ENCODE peak calls at places on chromosomes 3 and 15, in seven cellular contexts. F is mesendoderm, M is H9, X is mesenchymal stem cell, L is H1, Q is IMR-90, H is trophoblast cell. O is an unnamed sample.

GRCh38 chr3:79250746-79251145 is 517.1 kb downstream of the ROBO1 start:
- DNase-seq in F (no peak), M (no peak), X (no peak), L (no peak), Q (no peak), H (no peak), O (no peak)

GRCh38 chr3:42491876-42492507 is 10.5 kb upstream of the VIPR1 start:
- DNase-seq in F (no peak), M (peak; percentile 12), X (no peak), L (no peak), Q (no peak), H (no peak), O (no peak)

GRCh38 chr3:42117175-42118008 is 26.2 kb downstream of the TRAK1 start:
- DNase-seq in F (peak; percentile 69), M (peak; percentile 77), X (peak; percentile 70), L (peak; percentile 59), Q (peak; percentile 75), H (peak; percentile 66), O (no peak)

GRCh38 chr15:100810831-100811230 is 68.8 kb upstream of the ALDH1A3 start:
- DNase-seq in F (no peak), M (no peak), X (no peak), L (no peak), Q (no peak), H (no peak), O (no peak)

GRCh38 chr15:89776274-89777072 is at the start of gene MESP2:
- DNase-seq in F (peak; percentile 93), M (peak; percentile 94), X (peak; percentile 85), L (peak; percentile 90), Q (peak; percentile 65), H (peak; percentile 93), O (peak; percentile 77)

GRCh38 chr3:66639794-66640356 is 139.1 kb upstream of the LRIG1 start:
- DNase-seq in F (no peak), M (no peak), X (peak; percentile 20), L (no peak), Q (peak; percentile 45), H (peak; percentile 72), O (no peak)

GRCh38 chr15:60757831-60758570 is 279.1 kb upstream of the ICE2 start:
- DNase-seq in F (no peak), M (no peak), X (no peak), L (no peak), Q (no peak), H (no peak), O (no peak)

GRCh38 chr3:3628676-3629328 is 170.4 kb upstream of the LRRN1 start:
- DNase-seq in F (no peak), M (no peak), X (no peak), L (no peak), Q (no peak), H (no peak), O (no peak)

GRCh38 chr3:27861047-27862036 is 139.2 kb upstream of the EOMES start:
- DNase-seq in F (peak; percentile 27), M (no peak), X (no peak), L (no peak), Q (no peak), H (no peak), O (no peak)

GRCh38 chr15:52021128-52021671 is 2.2 kb downstream of the MAPK6 start:
- DNase-seq in F (peak; percentile 80), M (no peak), X (peak; percentile 95), L (no peak), Q (peak; percentile 97), H (peak; percentile 73), O (no peak)

GRCh38 chr3:9422712-9423424 is 25.5 kb downstream of the SETD5 start:
- DNase-seq in F (peak; percentile 85), M (peak; percentile 36), X (peak; percentile 96), L (no peak), Q (peak; percentile 98), H (peak; percentile 59), O (peak; percentile 49)

DNA sequence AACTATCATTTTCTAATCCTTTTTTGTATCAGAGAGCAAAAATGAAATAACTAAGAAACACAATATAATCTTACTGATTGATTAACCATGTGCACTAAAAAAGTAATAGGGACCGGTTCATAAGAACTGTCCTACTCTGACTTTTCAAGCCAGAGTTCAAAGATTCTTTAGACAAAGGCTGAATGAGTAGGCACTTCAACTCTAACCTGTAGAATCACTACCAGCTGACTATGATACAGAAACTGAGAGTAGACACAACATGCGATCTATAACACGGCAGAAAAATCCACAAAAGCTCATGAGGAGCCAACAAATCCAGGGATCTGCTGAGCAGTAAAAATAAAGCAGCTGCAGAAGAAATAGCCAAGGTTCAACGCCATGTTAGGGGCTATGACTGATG is 8.9 kb downstream of the COPB2 start:
- DNase-seq in F (no peak), M (no peak), X (no peak), L (no peak), Q (no peak), H (no peak), O (no peak)
- H3K4ac ChIP-seq in F (no peak overlapping the region), M (no peak overlapping the region), X (no peak overlapping the region), L (no peak overlapping the region), Q (no peak overlapping the region), H (peak overlapping the region; percentile 46), O (no peak overlapping the region)

GRCh38 chr3:184602406-184603155 is 41.0 kb downstream of the EPHB3 start:
- DNase-seq in F (peak; percentile 75), M (peak; percentile 46), X (peak; percentile 34), L (peak; percentile 66), Q (no peak), H (no peak), O (no peak)

GRCh38 chr3:184600685-184601377 is 39.2 kb downstream of the EPHB3 start:
- DNase-seq in F (no peak), M (no peak), X (no peak), L (no peak), Q (no peak), H (no peak), O (no peak)

GRCh38 chr3:184604039-184604955 is 42.7 kb downstream of the EPHB3 start:
- DNase-seq in F (peak; percentile 94), M (peak; percentile 85), X (no peak), L (peak; percentile 65), Q (no peak), H (peak; percentile 32), O (no peak)

GRCh38 chr3:184603156-184604030 is 41.8 kb downstream of the EPHB3 start:
- DNase-seq in F (peak; percentile 90), M (no peak), X (no peak), L (no peak), Q (no peak), H (no peak), O (no peak)

GRCh38 chr3:184601576-184602405 is 40.2 kb downstream of the EPHB3 start:
- DNase-seq in F (no peak), M (no peak), X (no peak), L (no peak), Q (no peak), H (no peak), O (no peak)
- H3K4me1 ChIP-seq in F (peaks cover 10% of the 10 kb centered on the region), M (peaks cover 3% of the 10 kb centered on the region), X (peaks cover 23% of the 10 kb centered on the region), L (peaks cover 13% of the 10 kb centered on the region), Q (no peaks in the 10 kb centered on the region), H (peaks cover 31% of the 10 kb centered on the region), O (peaks cover 24% of the 10 kb centered on the region)

DNA sequence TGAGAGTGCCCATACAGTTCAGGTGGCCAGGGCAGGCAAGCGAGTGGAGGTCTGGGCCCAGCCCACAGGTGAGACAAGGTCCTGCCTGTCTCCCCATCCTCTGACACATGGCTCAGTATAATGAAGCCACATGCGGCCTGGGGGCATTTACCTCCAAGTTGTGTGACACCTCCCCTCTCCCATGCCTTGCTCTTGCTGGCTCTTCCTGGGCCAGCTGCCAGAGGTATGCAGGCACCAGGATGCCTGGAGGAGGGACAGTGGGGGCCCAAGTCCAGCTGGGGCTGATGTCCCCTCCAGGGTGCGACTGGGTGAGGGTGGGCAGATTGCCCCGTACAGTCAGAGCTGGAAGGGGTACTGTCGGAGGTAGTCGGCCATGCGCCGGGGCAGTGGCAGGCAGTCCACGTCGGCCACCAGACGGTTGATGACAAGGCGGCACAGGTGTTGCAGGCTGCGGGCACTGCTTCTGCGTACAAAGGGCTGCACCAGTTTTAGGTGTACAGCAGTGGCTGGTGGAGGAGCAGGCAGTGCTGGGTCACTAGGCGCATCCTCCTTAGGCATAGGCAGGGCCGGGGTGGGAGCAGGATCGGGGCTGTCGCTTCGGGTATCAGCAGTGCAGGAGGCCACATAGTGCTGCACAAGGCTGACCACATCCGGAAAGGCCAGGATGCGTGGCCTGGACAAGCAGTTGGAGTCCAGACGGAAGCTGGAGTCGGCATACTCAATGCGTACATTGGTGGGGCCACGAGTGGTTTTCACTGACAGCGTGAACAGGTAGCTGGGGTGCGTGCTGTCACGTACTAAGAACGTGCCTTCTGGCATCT is 4.1 kb downstream of the CISH start:
- DNase-seq in F (no peak), M (no peak), X (no peak), L (no peak), Q (no peak), H (no peak), O (no peak)
- H3K27ac ChIP-seq in F (no peak overlapping the region), M (no peak overlapping the region), X (no peak overlapping the region), L (no peak overlapping the region), Q (no peak overlapping the region), H (no peak overlapping the region), O (no peak overlapping the region)

GRCh38 chr3:142124243-142124642 is 25.1 kb downstream of the TFDP2 start:
- DNase-seq in F (no peak), M (no peak), X (no peak), L (no peak), Q (no peak), H (no peak), O (no peak)
- H3K4ac ChIP-seq in F (no peak overlapping the region), M (no peak overlapping the region), X (no peak overlapping the region), L (no peak overlapping the region), Q (no peak overlapping the region), H (no peak overlapping the region), O (no peak overlapping the region)

GRCh38 chr15:41950127-41950483 is 22.3 kb downstream of the EHD4 start:
- DNase-seq in F (peak; percentile 72), M (no peak), X (no peak), L (no peak), Q (no peak), H (no peak), O (no peak)

GRCh38 chr15:41950505-41950904 is 21.9 kb downstream of the EHD4 start:
- DNase-seq in F (no peak), M (no peak), X (peak; percentile 68), L (no peak), Q (peak; percentile 43), H (no peak), O (no peak)

GRCh38 chr15:41951571-41951970 is 20.8 kb downstream of the EHD4 start:
- DNase-seq in F (no peak), M (no peak), X (no peak), L (no peak), Q (no peak), H (no peak), O (no peak)

GRCh38 chr15:41948499-41948898 is 23.9 kb downstream of the EHD4 start:
- DNase-seq in F (no peak), M (no peak), X (no peak), L (no peak), Q (no peak), H (no peak), O (no peak)

DNA sequence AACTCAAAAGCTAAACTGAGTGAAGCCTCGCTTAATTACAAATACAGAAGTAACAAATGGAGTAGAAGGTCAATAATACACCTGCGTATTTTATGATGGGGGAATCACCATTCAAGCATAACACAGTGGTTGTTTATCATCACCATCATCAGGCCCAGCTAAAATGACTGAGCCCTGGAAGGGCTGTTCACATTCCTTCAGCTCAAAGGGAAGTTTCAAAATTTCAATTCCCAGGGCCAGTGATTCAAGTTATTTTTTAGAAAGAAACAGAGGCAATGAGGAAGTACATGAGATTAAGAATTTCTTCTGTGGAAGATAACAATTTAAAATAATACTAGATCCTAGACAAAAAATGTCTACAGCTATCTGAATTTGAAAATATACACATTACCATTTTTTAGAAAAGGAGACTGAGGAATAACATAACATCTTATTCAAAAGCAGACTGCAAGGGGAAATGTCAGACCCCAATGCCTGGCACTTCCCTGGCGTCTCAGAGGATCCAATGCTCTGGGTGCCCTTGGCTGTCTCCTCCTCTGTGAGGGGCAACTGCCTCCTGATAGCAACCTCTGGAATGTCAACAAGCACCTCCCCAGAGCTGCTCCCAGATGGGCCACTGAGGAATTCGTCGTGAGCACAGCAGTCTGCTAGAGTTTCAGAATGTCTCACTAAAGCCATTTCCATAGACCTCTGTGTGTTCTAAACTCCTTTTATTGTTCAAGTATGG is 22.8 kb downstream of the EHD4 start:
- DNase-seq in F (peak; percentile 85), M (no peak), X (no peak), L (no peak), Q (no peak), H (no peak), O (no peak)
- H3K4me1 ChIP-seq in F (peaks cover 2% of the 10 kb centered on the region), M (no peaks in the 10 kb centered on the region), X (peaks cover 39% of the 10 kb centered on the region), L (no peaks in the 10 kb centered on the region), Q (peaks cover 29% of the 10 kb centered on the region), H (peaks cover 37% of the 10 kb centered on the region), O (peaks cover 23% of the 10 kb centered on the region)

O was measured in neuronal stem cell.